ENCODE peak calls at places on chromosomes 6 and 20, in six cellular contexts. B, Z, K, A, M and Y are unnamed samples.

GRCh38 chr6:37150314-37150713 is 19.6 kb upstream of the PIM1 start:
- DNase-seq in K (no peak), B (no peak), A (no peak), M (no peak), Z (no peak), Y (no peak)

GRCh38 chr20:62010551-62011402 is 54.9 kb downstream of the TAF4 start:
- DNase-seq in B (peak; percentile 80), M (peak; percentile 61), K (peak; percentile 65), A (no peak), Z (peak; percentile 65), Y (no peak)

GRCh38 chr20:45318386-45318939 is 10.4 kb upstream of the MATN4 start:
- DNase-seq in M (no peak), K (no peak), Z (no peak), B (no peak), A (no peak), Y (no peak)

GRCh38 chr6:46129301-46129633 is 522 bp upstream of the ENPP4 start:
- DNase-seq in B (no peak), K (no peak), Z (no peak), A (no peak), M (no peak), Y (no peak)

GRCh38 chr6:159601211-159601610 is 91.8 kb downstream of the SOD2 start:
- DNase-seq in M (no peak), K (no peak), B (no peak), Z (no peak), A (no peak), Y (no peak)

GRCh38 chr6:53588816-53589509 is 44.1 kb upstream of the GCLC start:
- DNase-seq in A (no peak), K (no peak), Z (no peak), M (no peak), B (no peak), Y (no peak)

GRCh38 chr20:11011653-11012052 is 337.9 kb upstream of the JAG1 start:
- DNase-seq in B (no peak), K (no peak), A (no peak), Z (no peak), M (no peak), Y (no peak)

GRCh38 chr20:46635514-46636091 is 15.7 kb downstream of the SLC13A3 start:
- DNase-seq in M (no peak), K (no peak), Z (no peak), A (no peak), B (no peak), Y (no peak)

GRCh38 chr20:62728781-62729300 is 20.2 kb downstream of the NTSR1 start:
- DNase-seq in Z (no peak), M (no peak), B (no peak), A (peak; percentile 28), K (no peak), Y (no peak)

GRCh38 chr6:491233-491632 is 99.7 kb downstream of the IRF4 start:
- DNase-seq in A (no peak), Z (no peak), B (no peak), M (no peak), K (no peak), Y (no peak)

GRCh38 chr6:72522735-72523141 is 99.1 kb upstream of the KCNQ5 start:
- DNase-seq in Z (no peak), A (no peak), M (no peak), K (no peak), B (peak; percentile 3), Y (no peak)

GRCh38 chr20:38651154-38651553 is 49.5 kb downstream of the ARHGAP40 start:
- DNase-seq in Z (no peak), M (no peak), K (no peak), B (no peak), A (no peak), Y (no peak)

GRCh38 chr20:2946988-2947961 is 74.0 kb downstream of the PTPRA start:
- DNase-seq in K (peak; percentile 65), Z (peak; percentile 62), B (no peak), M (no peak), A (no peak), Y (no peak)

GRCh38 chr6:43278524-43279078 is 19.5 kb upstream of the SLC22A7 start:
- DNase-seq in A (no peak), B (peak; percentile 38), Z (peak; percentile 13), M (no peak), K (peak; percentile 26), Y (no peak)

GRCh38 chr6:150142657-150143501 is at the start of gene PPP1R14C:
- DNase-seq in M (no peak), A (peak; percentile 74), K (no peak), Z (peak; percentile 2), B (peak; percentile 69), Y (no peak)

GRCh38 chr6:37990762-37991525 is 171.4 kb downstream of the ZFAND3 start:
- DNase-seq in A (no peak), B (peak; percentile 56), Z (peak; percentile 89), K (peak; percentile 85), M (no peak), Y (no peak)

GRCh38 chr6:30061766-30062458 is 847 bp downstream of the POLR1H start:
- DNase-seq in B (no peak), M (no peak), Z (peak; percentile 45), A (no peak), K (peak; percentile 31), Y (no peak)

GRCh38 chr6:55694148-55694547 is 115.2 kb upstream of the HMGCLL1 start:
- DNase-seq in M (no peak), B (peak; percentile 2), A (no peak), Z (peak; percentile 57), K (peak; percentile 96), Y (no peak)

GRCh38 chr6:63581355-63581998 is 9.2 kb downstream of the LOC128125822 start:
- DNase-seq in B (no peak), M (no peak), Z (no peak), A (no peak), K (no peak), Y (no peak)

GRCh38 chr6:132253906-132254305 is 147.4 kb downstream of the MOXD1 start:
- DNase-seq in B (no peak), Z (no peak), M (no peak), K (peak; percentile 25), A (no peak), Y (no peak)

GRCh38 chr6:30077218-30077617 is 1.6 kb upstream of the RNF39 start:
- DNase-seq in B (no peak), A (no peak), K (no peak), M (no peak), Z (no peak), Y (no peak)

GRCh38 chr20:24316731-24317130 is 152.7 kb upstream of the SYNDIG1 start:
- DNase-seq in B (no peak), A (no peak), K (no peak), Z (no peak), M (no peak), Y (no peak)

GRCh38 chr6:12013368-12013617 is 1.2 kb downstream of the HIVEP1 start:
- DNase-seq in M (no peak), B (no peak), K (no peak), A (no peak), Z (no peak), Y (no peak)

GRCh38 chr20:10855031-10855430 is 181.2 kb upstream of the JAG1 start:
- DNase-seq in K (peak; percentile 96), B (no peak), M (no peak), A (no peak), Z (peak; percentile 52), Y (no peak)

GRCh38 chr20:49865559-49865958 is 49.8 kb downstream of the SPATA2 start:
- DNase-seq in B (no peak), K (peak; percentile 55), M (no peak), A (no peak), Z (no peak), Y (no peak)
- TF ChIP-seq CTCF in B (no peak), K (no peak), M (no peak), A (no peak), Z (no peak), Y (no peak)

GRCh38 chr6:25942561-25943147 is 12.2 kb upstream of the SLC17A2 start:
- DNase-seq in A (no peak), Z (peak; percentile 73), K (peak; percentile 80), B (peak; percentile 32), M (no peak), Y (no peak)
- TF ChIP-seq CTCF in A (peak; percentile 46), Z (peak; percentile 48), K (peak; percentile 66), B (peak; percentile 47), M (peak; percentile 57), Y (no peak)

DNA sequence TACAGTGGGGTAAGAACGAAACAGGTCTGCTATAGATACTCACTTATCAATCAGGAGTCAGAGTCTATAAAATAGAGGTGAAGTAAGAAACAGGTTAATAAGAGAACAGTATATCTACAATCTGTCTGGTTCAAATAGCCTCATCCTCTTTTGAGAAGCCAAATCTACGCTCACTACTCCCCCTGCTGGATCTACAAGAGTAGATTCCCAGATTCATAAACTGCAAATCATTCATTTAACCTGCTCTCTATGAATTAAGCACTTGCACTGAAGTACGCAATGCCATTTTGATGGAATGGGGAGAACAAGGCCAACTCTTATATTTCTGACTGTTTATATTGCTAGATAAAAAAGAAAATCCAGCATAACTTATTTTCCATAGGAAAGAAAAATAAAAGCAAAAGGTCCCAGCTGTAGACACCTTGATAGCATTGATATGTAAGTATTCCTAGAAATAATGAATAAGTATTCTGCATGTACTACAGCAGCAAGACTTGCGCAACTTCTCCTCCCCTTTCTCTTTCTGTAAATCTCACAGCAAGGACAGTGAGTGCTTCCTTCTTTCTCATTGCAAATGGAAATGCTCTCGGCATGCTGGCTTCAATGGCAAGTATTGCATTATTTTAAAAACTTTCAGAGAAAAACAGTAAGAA is 92.3 kb downstream of the RFX6 start:
- DNase-seq in K (peak; percentile 64), B (peak; percentile 66), M (no peak), A (no peak), Z (peak; percentile 73), Y (no peak)
- TF ChIP-seq CTCF in K (peak; percentile 82), B (peak; percentile 69), M (peak; percentile 46), A (peak; percentile 55), Z (peak; percentile 63), Y (no peak)

GRCh38 chr6:156717542-156717941 is 59.6 kb upstream of the ARID1B start:
- DNase-seq in Z (no peak), M (no peak), K (no peak), B (no peak), A (no peak), Y (no peak)

GRCh38 chr6:156720739-156721714 is 56.2 kb upstream of the ARID1B start:
- DNase-seq in Z (peak; percentile 12), B (peak; percentile 41), M (no peak), K (peak; percentile 20), A (peak; percentile 65), Y (no peak)

GRCh38 chr6:156719395-156719719 is 57.8 kb upstream of the ARID1B start:
- DNase-seq in B (no peak), M (no peak), A (no peak), K (no peak), Z (no peak), Y (no peak)

GRCh38 chr6:156719720-156720563 is 57.2 kb upstream of the ARID1B start:
- DNase-seq in K (peak; percentile 85), B (peak; percentile 86), Z (peak; percentile 94), A (peak; percentile 97), M (peak; percentile 51), Y (peak; percentile 88)

DNA sequence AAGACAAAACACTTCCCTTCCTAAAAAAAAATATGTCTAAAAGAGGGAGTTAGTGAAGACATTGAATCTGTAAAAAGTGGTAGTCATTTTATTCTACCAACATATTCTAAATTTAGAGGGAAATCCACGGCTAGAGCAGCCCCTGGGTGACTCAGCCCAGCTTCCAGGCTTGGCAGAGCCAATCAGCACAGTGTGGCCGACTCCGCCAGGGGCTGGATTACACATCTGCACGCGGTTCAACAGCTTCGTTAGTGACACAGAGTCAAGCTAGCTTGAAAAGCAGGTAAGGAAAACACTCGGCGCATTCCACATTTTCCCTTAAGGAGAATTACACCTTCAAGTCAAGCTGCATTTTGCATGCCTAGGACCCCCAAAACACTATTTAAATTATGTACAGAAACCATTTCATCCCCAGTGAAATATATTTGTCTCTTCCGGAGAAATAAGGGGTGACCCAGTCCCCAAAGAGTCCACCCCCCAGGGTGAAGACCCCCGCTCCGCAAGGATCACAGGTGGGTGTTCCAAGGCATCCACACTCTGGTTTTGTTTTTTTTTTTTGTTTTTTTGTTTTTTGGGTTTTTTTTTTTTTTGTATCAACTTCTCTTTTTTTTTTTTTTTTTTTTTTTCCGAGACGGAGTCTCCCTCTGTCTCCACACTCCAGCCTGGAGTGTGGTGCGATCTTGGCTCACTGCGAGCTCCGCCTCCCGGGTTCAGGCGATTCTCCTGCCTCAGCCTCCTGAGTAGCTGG is 58.4 kb upstream of the ARID1B start:
- DNase-seq in K (peak; percentile 45), Z (peak; percentile 58), M (no peak), B (no peak), A (no peak), Y (no peak)
- TF ChIP-seq CTCF in K (no peak), Z (no peak), M (no peak), B (no peak), A (no peak), Y (no peak)